ENCODE peak calls at places on chromosomes 5 and 9, in five cellular contexts. N is fibroblast of pulmonary artery, M is left ventricle myocardium inferior, R is PC-3, J is spleen. L is an unnamed sample.

GRCh38 chr5:151624486-151624885 is 33.4 kb upstream of the FAT2 start:
- DNase-seq in N (peak; percentile 13), M (no peak), R (no peak), J (no peak), L (peak; percentile 24)

GRCh38 chr5:143019614-143020515 is 249.7 kb downstream of the ARHGAP26 start:
- DNase-seq in N (no peak), M (no peak), R (no peak), J (no peak), L (no peak)

GRCh38 chr5:41433552-41434181 is 76.7 kb downstream of the PLCXD3 start:
- DNase-seq in N (no peak), M (no peak), R (peak; percentile 49), J (no peak), L (no peak)

GRCh38 chr5:143572671-143573070 is 169.2 kb upstream of the NR3C1 start:
- DNase-seq in N (no peak), M (no peak), R (no peak), J (no peak), L (no peak)

GRCh38 chr5:71703941-71704340 is 15.1 kb upstream of the CARTPT start:
- DNase-seq in N (no peak), M (no peak), R (no peak), J (no peak), L (no peak)

GRCh38 chr5:73733219-73733618 is 107.2 kb downstream of the ARHGEF28 start:
- DNase-seq in N (peak; percentile 39), M (no peak), R (no peak), J (no peak), L (no peak)

GRCh38 chr9:78314953-78315870 is 18.3 kb downstream of the PSAT1 start:
- DNase-seq in N (peak; percentile 45), M (no peak), R (no peak), J (no peak), L (peak; percentile 59)

GRCh38 chr5:71699751-71700150 is 19.3 kb upstream of the CARTPT start:
- DNase-seq in N (no peak), M (no peak), R (no peak), J (no peak), L (no peak)

GRCh38 chr9:2285411-2285810 is 270.3 kb downstream of the SMARCA2 start:
- DNase-seq in N (no peak), M (no peak), R (no peak), J (no peak), L (no peak)

GRCh38 chr9:79969383-79969782 is 397.6 kb downstream of the TLE4 start:
- DNase-seq in N (no peak), M (no peak), R (no peak), J (no peak), L (no peak)

GRCh38 chr9:89961616-89962341 is 357.0 kb downstream of the GADD45G start:
- DNase-seq in N (no peak), M (no peak), R (no peak), J (no peak), L (peak; percentile 45)

GRCh38 chr5:77168884-77169254 is 41.6 kb upstream of the PDE8B start:
- DNase-seq in N (peak; percentile 12), M (no peak), R (peak; percentile 71), J (no peak), L (no peak)

GRCh38 chr9:88322906-88323566 is 65.2 kb upstream of the SPIN1 start:
- DNase-seq in N (peak; percentile 44), M (no peak), R (no peak), J (no peak), L (peak; percentile 46)

GRCh38 chr9:120980951-120981350 is 54.4 kb upstream of the TRAF1 start:
- DNase-seq in N (no peak), M (no peak), R (peak; percentile 6), J (no peak), L (no peak)

GRCh38 chr5:366541-367357 is 45.2 kb downstream of the AHRR start:
- DNase-seq in N (no peak), M (no peak), R (no peak), J (peak; percentile 16), L (no peak)

GRCh38 chr9:18331808-18332209 is 142.1 kb upstream of the ADAMTSL1 start:
- DNase-seq in N (peak; percentile 53), M (no peak), R (no peak), J (no peak), L (peak; percentile 39)

GRCh38 chr9:93942176-93942575 is 13.0 kb downstream of the BARX1 start:
- DNase-seq in N (peak; percentile 18), M (no peak), R (no peak), J (no peak), L (no peak)

GRCh38 chr9:121386442-121387175 is 16.6 kb upstream of the STOM start:
- DNase-seq in N (no peak), M (no peak), R (no peak), J (no peak), L (no peak)

GRCh38 chr5:83672158-83672557 is 48.5 kb downstream of the HAPLN1 start:
- DNase-seq in N (no peak), M (no peak), R (no peak), J (no peak), L (no peak)

GRCh38 chr5:3153226-3153858 is 401.9 kb upstream of the IRX2 start:
- DNase-seq in N (no peak), M (no peak), R (no peak), J (no peak), L (no peak)

GRCh38 chr5:162496080-162496808 is 428.7 kb downstream of the GABRG2 start:
- DNase-seq in N (no peak), M (no peak), R (peak; percentile 44), J (no peak), L (no peak)

GRCh38 chr9:92632641-92633040 is 37.3 kb downstream of the IPPK start:
- DNase-seq in N (no peak), M (no peak), R (no peak), J (peak; percentile 36), L (no peak)

GRCh38 chr5:82156876-82157275 is 121.3 kb downstream of the RPS23 start:
- DNase-seq in N (no peak), M (no peak), R (no peak), J (no peak), L (no peak)

GRCh38 chr5:1212271-1212670 is 10.9 kb downstream of the SLC6A19 start:
- DNase-seq in N (no peak), M (no peak), R (no peak), J (peak; percentile 54), L (no peak)

GRCh38 chr9:135344523-135344901 is 135.1 kb upstream of the PPP1R26 start:
- DNase-seq in N (no peak), M (no peak), R (no peak), J (peak; percentile 47), L (no peak)

GRCh38 chr5:179161901-179162300 is 101.7 kb downstream of the ZNF354C start:
- DNase-seq in N (no peak), M (no peak), R (no peak), J (peak; percentile 47), L (no peak)

GRCh38 chr5:143014017-143014651 is 244.0 kb downstream of the ARHGAP26 start:
- DNase-seq in N (no peak), M (peak; percentile 29), R (peak; percentile 31), J (peak; percentile 75), L (no peak)

GRCh38 chr9:125812403-125812802 is 65.2 kb downstream of the PBX3 start:
- DNase-seq in N (no peak), M (no peak), R (no peak), J (no peak), L (no peak)

GRCh38 chr5:57802131-57802530 is 319.5 kb upstream of the ACTBL2 start:
- DNase-seq in N (no peak), M (no peak), R (no peak), J (no peak), L (peak; percentile 75)

GRCh38 chr5:127564002-127564769 is 46.7 kb downstream of the PRRC1 start:
- DNase-seq in N (peak; percentile 80), M (no peak), R (peak; percentile 77), J (no peak), L (peak; percentile 36)

GRCh38 chr5:16593630-16594029 is 23.2 kb downstream of the RETREG1 start:
- DNase-seq in N (no peak), M (no peak), R (no peak), J (no peak), L (no peak)

GRCh38 chr5:169094586-169095409 is 206.1 kb downstream of the SLIT3 start:
- DNase-seq in N (peak; percentile 22), M (no peak), R (peak; percentile 77), J (no peak), L (no peak)

GRCh38 chr5:89313044-89313443 is 430.1 kb upstream of the MEF2C start:
- DNase-seq in N (peak; percentile 24), M (no peak), R (peak; percentile 82), J (no peak), L (peak; percentile 55)

GRCh38 chr5:37812365-37812764 is 27.5 kb downstream of the GDNF start:
- DNase-seq in N (no peak), M (no peak), R (no peak), J (no peak), L (no peak)

GRCh38 chr9:30774326-30774725 is 1610.1 kb upstream of the ACO1 start:
- DNase-seq in N (peak; percentile 1), M (no peak), R (no peak), J (peak; percentile 58), L (no peak)
- TF ChIP-seq CTCF in N (no peak), M (no peak), R (no peak), J (no peak), L (no peak)

GRCh38 chr5:6582507-6583048 is 50.3 kb downstream of the NSUN2 start:
- DNase-seq in N (no peak), M (no peak), R (no peak), J (no peak), L (no peak)
- H3K4me3 ChIP-seq in N (no peak overlapping the region), M (peak overlapping the region; percentile 68), R (no peak overlapping the region), J (no peak overlapping the region), L (peak overlapping the region; percentile 35)

GRCh38 chr5:55232194-55232984 is 1.0 kb downstream of the CCNO start:
- DNase-seq in N (no peak), M (peak; percentile 16), R (peak; percentile 61), J (peak; percentile 73), L (no peak)

GRCh38 chr5:55230086-55230629 is 3.0 kb upstream of the MCIDAS start:
- DNase-seq in N (no peak), M (no peak), R (no peak), J (no peak), L (no peak)

GRCh38 chr5:55232985-55233928 is at the start of gene CCNO:
- DNase-seq in N (peak; percentile 72), M (peak; percentile 50), R (peak; percentile 84), J (peak; percentile 86), L (peak; percentile 34)

GRCh38 chr5:55231029-55231475 is 2.4 kb downstream of the CCNO start:
- DNase-seq in N (no peak), M (no peak), R (peak; percentile 9), J (no peak), L (no peak)

GRCh38 chr5:55231476-55232193 is 1.8 kb downstream of the CCNO start:
- DNase-seq in N (no peak), M (no peak), R (no peak), J (no peak), L (no peak)
- TF ChIP-seq CTCF in N (no peak), M (no peak), R (peak; percentile 25), J (no peak), L (no peak)

GRCh38 chr9:136667217-136667939 is 4.7 kb downstream of the EGFL7 start:
- DNase-seq in N (no peak), M (no peak), R (no peak), J (no peak), L (no peak)

GRCh38 chr9:136666364-136667216 is 3.9 kb downstream of the EGFL7 start:
- DNase-seq in N (no peak), M (no peak), R (no peak), J (no peak), L (no peak)

GRCh38 chr9:136664799-136665082 is 2.0 kb downstream of the EGFL7 start:
- DNase-seq in N (no peak), M (no peak), R (no peak), J (no peak), L (no peak)

GRCh38 chr9:136665111-136665703 is 2.5 kb downstream of the EGFL7 start:
- DNase-seq in N (no peak), M (no peak), R (no peak), J (no peak), L (no peak)

GRCh38 chr9:136665704-136666363 is 3.1 kb downstream of the EGFL7 start:
- DNase-seq in N (no peak), M (no peak), R (no peak), J (no peak), L (no peak)
- H3K4me3 ChIP-seq in N (peak overlapping the region; percentile 56), M (peak overlapping the region; percentile 81), R (peak overlapping the region; percentile 42), J (peak overlapping the region; percentile 58), L (peak overlapping the region; percentile 33)